ENCODE peak calls at places on chromosome 5, in four cellular contexts. X, Z, W and C are unnamed samples.
A peak's percentile ranks its signal among the peaks of the same experiment; 100 is the strongest.

GRCh38 chr5:31585519-31586270 is 53.2 kb upstream of the PDZD2 start:
- DNase-seq in X (no peak), Z (no peak), W (no peak), C (no peak)

GRCh38 chr5:142484821-142485387 is 160.1 kb upstream of the SPRY4 start:
- DNase-seq in X (no peak), W (no peak), Z (no peak), C (no peak)

GRCh38 chr5:81850494-81850893 is 99.6 kb upstream of the SSBP2 start:
- DNase-seq in X (no peak), W (peak; percentile 37), Z (no peak), C (no peak)

GRCh38 chr5:16854351-16854750 is 81.7 kb downstream of the MYO10 start:
- DNase-seq in X (no peak), W (no peak), Z (no peak), C (no peak)

GRCh38 chr5:151234476-151235238 is 10.8 kb upstream of the CCDC69 start:
- DNase-seq in W (peak; percentile 76), Z (no peak), X (peak; percentile 76), C (peak; percentile 60)

GRCh38 chr5:116492776-116493175 is 81.8 kb downstream of the SEMA6A start:
- DNase-seq in Z (no peak), X (no peak), W (no peak), C (no peak)

GRCh38 chr5:24401767-24402166 is 243.0 kb downstream of the CDH10 start:
- DNase-seq in W (no peak), Z (peak; percentile 50), X (no peak), C (no peak)

GRCh38 chr5:79297661-79298060 is 61.7 kb downstream of the JMY start:
- DNase-seq in W (no peak), X (no peak), Z (peak; percentile 43), C (no peak)

GRCh38 chr5:98810206-98810605 is 36.7 kb downstream of the RGMB start:
- DNase-seq in Z (no peak), X (no peak), W (no peak), C (no peak)

DNA sequence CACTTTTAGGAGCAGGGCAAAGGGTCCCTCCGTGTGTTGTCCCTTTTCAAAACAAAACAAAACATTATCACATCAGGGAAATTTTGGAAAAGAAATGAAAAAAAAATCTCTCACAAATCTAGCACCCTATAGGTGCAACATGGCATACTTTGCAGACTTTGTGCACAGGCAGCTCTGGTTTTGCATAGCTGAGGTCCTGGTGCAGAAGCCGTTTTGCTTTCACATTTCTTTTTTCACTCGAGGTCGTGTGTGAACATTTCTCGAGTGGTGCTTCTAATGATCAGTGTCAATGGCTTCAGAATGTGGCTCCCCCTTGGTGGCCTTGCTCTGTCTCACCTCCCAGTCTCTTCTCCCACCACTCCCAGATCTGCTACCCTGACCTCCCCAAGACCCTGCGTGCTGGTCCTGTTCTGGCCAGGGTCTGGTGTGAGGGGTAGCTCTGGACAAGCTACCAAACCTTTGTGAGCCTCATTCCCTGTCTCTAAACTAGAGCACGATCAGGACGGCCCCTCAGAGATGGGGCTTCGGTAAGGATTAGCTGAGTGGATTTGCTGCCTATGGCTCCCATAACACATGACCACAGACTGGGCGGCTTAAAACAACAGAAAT is 258.0 kb downstream of the NSG2 start:
- DNase-seq in Z (no peak), W (no peak), X (no peak), C (no peak)
- TF ChIP-seq CTCF in Z (no peak), W (no peak), X (no peak), C (no peak)

GRCh38 chr5:89733772-89734171 is 675.8 kb downstream of the CETN3 start:
- DNase-seq in Z (no peak), X (no peak), W (no peak), C (no peak)
- TF ChIP-seq CTCF in Z (no peak), X (no peak), W (no peak), C (no peak)

DNA sequence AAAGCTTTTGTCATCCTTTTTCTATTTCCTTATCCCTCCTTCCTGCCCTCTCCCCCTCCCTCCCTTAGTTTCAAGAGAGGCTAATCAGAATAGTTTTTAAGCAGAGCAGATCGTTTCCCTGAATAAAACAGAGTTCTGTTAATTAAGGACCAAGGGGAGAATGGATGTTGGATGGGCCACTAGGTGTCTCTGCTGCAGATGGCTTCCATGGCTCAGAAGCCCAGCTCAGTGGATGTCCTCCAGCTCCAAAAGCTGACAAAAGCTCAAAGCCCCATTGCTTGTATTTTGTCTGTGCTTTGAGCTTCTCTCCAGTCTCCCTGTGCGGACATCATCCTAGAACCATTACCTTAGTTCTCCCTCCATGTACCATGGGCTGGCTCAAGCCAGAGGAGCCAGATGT is 21.0 kb upstream of the NPR3 start:
- DNase-seq in Z (peak; percentile 41), W (no peak), X (no peak), C (no peak)
- TF ChIP-seq CTCF in Z (peak; percentile 60), W (peak; percentile 7), X (no peak), C (no peak)

DNA sequence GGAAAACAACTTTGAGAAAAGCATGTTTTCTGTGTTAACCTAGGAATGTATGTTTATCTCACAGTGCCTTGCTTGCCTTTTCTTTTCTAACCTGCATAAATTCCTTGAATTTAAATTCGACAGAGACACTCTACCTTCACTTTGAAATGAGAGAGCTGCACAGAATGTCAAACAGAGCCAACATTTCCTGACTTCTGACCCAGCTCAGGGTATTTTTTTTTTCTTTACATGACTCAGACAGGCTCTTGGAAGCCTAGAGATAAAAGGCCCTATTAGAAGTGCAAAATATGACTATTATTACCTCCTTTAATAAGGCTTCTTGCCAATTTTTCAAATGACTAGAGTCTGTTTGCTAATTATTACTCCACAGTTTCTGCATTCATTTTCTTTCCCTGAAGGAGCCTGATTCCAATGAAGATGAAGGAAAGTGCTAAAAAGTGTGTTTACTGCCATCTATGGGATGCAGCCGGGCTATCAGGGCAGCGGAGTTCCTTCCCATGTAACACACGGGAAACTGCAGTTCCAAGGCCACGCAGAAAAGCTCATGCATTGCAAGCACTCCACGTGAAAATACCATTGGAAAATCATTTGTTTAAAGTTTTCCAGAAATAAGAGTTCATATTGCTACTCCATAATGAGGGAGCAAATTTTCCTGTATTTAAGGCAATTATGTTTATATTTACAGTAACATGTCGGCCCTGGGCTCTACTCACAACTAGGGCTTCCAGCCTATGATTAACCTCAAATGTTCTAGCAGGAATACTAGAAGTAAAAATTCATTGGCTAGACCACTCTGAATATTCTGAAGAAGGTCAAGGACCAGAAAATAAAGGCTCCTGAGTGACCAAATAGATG is 485.6 kb downstream of the ZSWIM6 start:
- DNase-seq in Z (peak; percentile 45), W (no peak), X (peak; percentile 19), C (no peak)
- TF ChIP-seq CTCF in Z (peak; percentile 64), W (peak; percentile 37), X (peak; percentile 70), C (no peak)

DNA sequence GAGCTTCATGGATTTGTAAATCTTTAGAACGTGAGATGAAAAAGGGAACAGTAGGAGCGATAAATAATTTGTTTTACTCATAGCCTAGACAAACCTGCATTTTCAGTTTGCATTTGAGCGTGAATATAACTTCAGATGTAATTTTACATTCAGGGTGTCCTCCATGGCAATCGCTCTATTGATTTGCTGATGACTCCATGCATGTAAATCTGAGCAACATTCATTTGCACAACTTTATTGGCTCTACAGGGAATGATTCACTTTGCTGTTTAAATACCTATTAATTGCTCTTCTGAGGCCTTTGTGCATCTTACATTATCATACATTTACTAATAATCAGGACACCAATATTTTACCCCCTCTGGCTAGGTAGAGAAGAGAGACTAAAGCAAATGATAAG is 122.2 kb downstream of the EGFLAM start:
- DNase-seq in X (no peak), W (no peak), Z (peak; percentile 71), C (no peak)
- TF ChIP-seq CTCF in X (no peak), W (no peak), Z (no peak), C (no peak)

DNA sequence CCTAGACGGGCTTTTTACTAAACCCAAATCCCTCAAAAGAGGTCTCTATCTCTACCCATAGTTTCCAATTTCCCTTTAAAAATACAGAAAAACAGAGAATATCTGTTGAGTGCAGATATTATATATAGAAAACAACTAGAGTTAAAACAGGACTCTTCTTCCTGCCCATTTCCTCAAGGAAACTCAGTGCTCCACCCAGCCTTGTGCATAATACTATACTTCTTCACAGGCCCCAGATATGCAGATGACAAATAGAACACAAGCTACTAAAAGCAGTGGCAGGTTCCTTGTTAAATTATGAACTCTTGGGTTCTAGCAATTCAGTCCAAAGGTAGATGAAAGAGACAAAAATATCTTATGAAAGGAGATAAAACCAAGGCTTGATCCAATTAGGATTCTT is 200.2 kb downstream of the TSSK1B start:
- DNase-seq in Z (no peak), X (no peak), W (no peak), C (no peak)
- TF ChIP-seq CTCF in Z (no peak), X (no peak), W (no peak), C (no peak)

GRCh38 chr5:120326651-120327050 is 137.4 kb upstream of the PRR16 start:
- DNase-seq in Z (no peak), W (no peak), X (no peak), C (no peak)

GRCh38 chr5:120329095-120329494 is 135.0 kb upstream of the PRR16 start:
- DNase-seq in W (no peak), X (no peak), Z (no peak), C (no peak)

GRCh38 chr5:120330555-120330954 is 133.5 kb upstream of the PRR16 start:
- DNase-seq in X (no peak), Z (no peak), W (no peak), C (no peak)

DNA sequence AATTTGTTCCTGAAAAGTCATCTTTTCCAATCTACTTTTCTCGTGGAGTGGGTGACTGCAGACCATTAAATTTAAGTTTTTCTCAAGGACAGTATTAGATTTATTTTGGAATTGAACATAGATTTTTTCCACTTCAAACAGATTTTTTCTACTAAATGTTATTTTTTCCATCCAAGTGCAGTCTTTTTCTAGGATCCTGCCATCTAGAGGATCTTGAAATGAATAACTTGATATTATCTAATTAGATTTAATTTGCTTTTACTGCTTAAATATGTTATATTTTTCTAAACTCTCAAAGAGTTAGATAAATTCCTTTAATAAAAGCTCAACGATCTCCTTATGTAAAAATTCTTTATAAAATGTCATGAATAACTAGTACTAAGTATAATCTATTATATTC is 136.9 kb upstream of the PRR16 start:
- DNase-seq in W (no peak), Z (no peak), X (no peak), C (no peak)
- TF ChIP-seq CTCF in W (no peak), Z (peak; percentile 44), X (peak; percentile 18), C (no peak)

DNA sequence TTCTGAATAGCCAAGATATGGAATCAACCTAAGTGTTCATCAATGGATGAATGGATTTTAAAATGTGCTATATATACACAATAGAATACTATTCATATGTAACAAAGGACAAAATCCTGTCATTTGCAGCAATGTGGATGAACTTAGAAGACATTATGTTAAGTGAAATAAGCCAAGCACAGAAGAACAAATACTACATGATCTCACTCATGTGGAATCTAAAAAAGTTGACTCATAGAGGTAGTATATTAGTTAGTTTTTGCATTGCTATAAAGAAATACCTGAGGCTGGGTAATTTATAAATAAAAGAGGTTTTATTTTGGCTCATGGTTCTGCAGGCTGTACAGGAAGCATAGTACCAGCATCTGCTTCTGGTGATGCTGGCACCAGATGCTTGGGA is 8.1 kb downstream of the CATSPER3 start:
- DNase-seq in X (no peak), W (no peak), Z (peak; percentile 23), C (no peak)
- TF ChIP-seq CTCF in X (no peak), W (no peak), Z (no peak), C (no peak)